ENCODE peak calls at places on chromosomes 6 and 20, in four cellular contexts. T is lung, W is GM13977, N is spleen. I is an unnamed sample.

GRCh38 chr20:5865604-5866003 is 84.7 kb downstream of the TRMT6 start:
- DNase-seq in N (no peak), W (no peak), T (no peak), I (no peak)

GRCh38 chr6:36563928-36564284 is 16.6 kb upstream of the STK38 start:
- DNase-seq in N (no peak), W (no peak), T (no peak), I (peak)

GRCh38 chr6:34288581-34288980 is 39.8 kb upstream of the SMIM29 start:
- DNase-seq in W (peak), N (no peak), T (no peak), I (no peak)

GRCh38 chr6:149060985-149061760 is 256.3 kb upstream of the TAB2 start:
- DNase-seq in W (no peak), T (no peak), N (no peak), I (no peak)

GRCh38 chr6:111804627-111805235 is 68.5 kb downstream of the FYN start:
- DNase-seq in T (no peak), W (peak), N (no peak), I (no peak)

GRCh38 chr6:118548136-118548535 is at the start of gene PLN:
- DNase-seq in T (no peak), N (no peak), W (no peak), I (no peak)

GRCh38 chr6:37583261-37583660 is 83.6 kb upstream of the CCDC167 start:
- DNase-seq in W (no peak), T (no peak), N (peak), I (peak)

GRCh38 chr6:136646377-136646776 is 96.2 kb upstream of the MAP7 start:
- DNase-seq in W (no peak), N (no peak), T (no peak), I (no peak)

GRCh38 chr6:82178759-82179112 is 68.8 kb downstream of the IBTK start:
- DNase-seq in N (no peak), W (no peak), T (no peak), I (no peak)

GRCh38 chr6:121645100-121645745 is 209.8 kb downstream of the GJA1 start:
- DNase-seq in W (no peak), N (no peak), T (no peak), I (no peak)

GRCh38 chr6:2749972-2750600 is 636 bp downstream of the MYLK4 start:
- DNase-seq in W (peak), T (peak), N (peak), I (no peak)

GRCh38 chr6:136738178-136739057 is 53.9 kb downstream of the MAP3K5 start:
- DNase-seq in N (no peak), T (no peak), W (no peak), I (no peak)

GRCh38 chr6:128062882-128063603 is 162.2 kb upstream of the THEMIS start:
- DNase-seq in N (no peak), T (no peak), W (no peak), I (no peak)

GRCh38 chr6:140052757-140053729 is 678.6 kb upstream of the CITED2 start:
- DNase-seq in T (no peak), W (peak), N (no peak), I (no peak)

GRCh38 chr6:14757014-14757413 is 488.9 kb upstream of the JARID2 start:
- DNase-seq in T (no peak), W (no peak), N (no peak), I (no peak)

GRCh38 chr6:163281661-163282060 is 132.9 kb upstream of the QKI start:
- DNase-seq in N (no peak), T (no peak), W (no peak), I (no peak)

GRCh38 chr6:40328988-40329545 is 258.1 kb downstream of the LRFN2 start:
- DNase-seq in W (no peak), N (no peak), T (no peak), I (no peak)

GRCh38 chr6:167683028-167683862 is 143.5 kb upstream of the AFDN start:
- DNase-seq in T (no peak), N (no peak), W (no peak), I (peak)

GRCh38 chr6:26577720-26578072 is 19.1 kb upstream of the ABT1 start:
- DNase-seq in N (peak), T (no peak), W (no peak), I (no peak)

GRCh38 chr6:16338577-16339262 is 100.3 kb downstream of the GMPR start:
- DNase-seq in W (no peak), N (no peak), T (peak), I (peak)

GRCh38 chr6:125236536-125237327 is 65.0 kb downstream of the HDDC2 start:
- DNase-seq in T (no peak), N (no peak), W (no peak), I (no peak)

GRCh38 chr6:110683236-110683635 is 132.0 kb downstream of the CDK19 start:
- DNase-seq in W (no peak), N (no peak), T (no peak), I (no peak)

GRCh38 chr6:80142586-80142985 is 36.1 kb downstream of the BCKDHB start:
- DNase-seq in T (no peak), W (no peak), N (no peak), I (no peak)

GRCh38 chr20:43824699-43825402 is 89.8 kb upstream of the TOX2 start:
- DNase-seq in N (peak), W (no peak), T (no peak), I (no peak)

GRCh38 chr20:49593441-49594142 is 25.7 kb upstream of the PTGIS start:
- DNase-seq in W (no peak), N (no peak), T (no peak), I (no peak)

DNA sequence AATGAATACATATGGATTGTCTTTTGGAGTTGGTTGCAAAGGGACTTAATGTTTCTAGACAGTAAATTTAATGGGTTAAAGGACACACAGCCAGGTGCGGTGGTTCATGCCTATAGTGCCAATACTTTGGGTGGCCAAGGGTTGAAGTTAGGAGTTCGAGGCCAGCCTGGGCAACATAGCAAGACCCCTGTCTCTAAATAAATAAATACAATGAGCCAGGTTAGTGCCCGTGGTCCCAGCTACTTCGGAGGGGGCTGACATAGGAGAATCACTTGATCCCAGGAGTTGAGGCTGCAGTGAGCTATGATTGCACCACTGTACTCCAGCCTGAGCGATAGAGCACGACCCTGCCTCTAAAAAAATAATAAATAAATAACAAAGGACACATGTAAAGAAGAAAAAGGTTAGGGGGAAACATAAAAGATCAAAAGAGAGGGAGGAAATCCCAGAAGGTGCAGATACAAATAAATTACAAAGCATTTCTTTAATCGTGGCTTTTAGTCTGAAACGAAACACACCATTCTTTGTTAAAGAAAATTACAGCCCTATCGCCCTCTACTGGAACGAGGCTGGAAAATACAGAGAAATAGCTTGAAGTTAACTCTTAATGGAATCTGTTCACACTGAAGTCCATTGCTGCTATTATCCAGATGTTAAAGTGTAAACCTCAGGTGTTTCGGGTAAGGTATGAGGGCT is 42.6 kb upstream of the SCML4 start:
- DNase-seq in T (no peak), N (no peak), W (peak), I (no peak)
- TF ChIP-seq CTCF in T (peak), N (peak), W (peak), I (peak)

GRCh38 chr6:29647927-29648642 is 8.8 kb upstream of the MOG start:
- DNase-seq in W (no peak), T (no peak), N (no peak), I (no peak)

GRCh38 chr6:29652198-29652584 is 4.7 kb upstream of the MOG start:
- DNase-seq in W (no peak), N (no peak), T (no peak), I (no peak)

GRCh38 chr6:29649701-29650673 is 6.9 kb upstream of the MOG start:
- DNase-seq in N (peak), T (peak), W (peak), I (peak)

GRCh38 chr6:29653452-29654038 is 3.3 kb upstream of the MOG start:
- DNase-seq in T (peak), W (peak), N (no peak), I (no peak)

GRCh38 chr6:29651413-29652197 is 5.3 kb upstream of the MOG start:
- DNase-seq in W (peak), N (no peak), T (no peak), I (no peak)
- TF ChIP-seq CTCF in W (peak), N (peak), T (no peak), I (peak)

GRCh38 chr20:34072778-34073177 is 39.3 kb downstream of the EIF2S2 start:
- DNase-seq in W (no peak), N (no peak), T (no peak), I (no peak)

GRCh38 chr20:34069341-34070078 is 42.5 kb downstream of the EIF2S2 start:
- DNase-seq in T (peak), W (no peak), N (no peak), I (no peak)

GRCh38 chr20:34068001-34068400 is 44.0 kb downstream of the EIF2S2 start:
- DNase-seq in W (no peak), N (no peak), T (no peak), I (no peak)

GRCh38 chr20:34072076-34072475 is 40.0 kb downstream of the EIF2S2 start:
- DNase-seq in T (no peak), N (no peak), W (no peak), I (no peak)

GRCh38 chr20:34070079-34070439 is 42.0 kb downstream of the EIF2S2 start:
- DNase-seq in N (no peak), W (no peak), T (no peak), I (no peak)
- TF ChIP-seq CTCF in N (peak), W (no peak), T (no peak), I (peak)

GRCh38 chr6:126339796-126340750 is at the start of gene CENPW:
- DNase-seq in W (peak), T (peak), N (peak), I (peak)
- TF ChIP-seq CTCF in W (no peak), T (no peak), N (no peak), I (peak)

GRCh38 chr20:10443936-10444335 is 8.8 kb downstream of the SLX4IP start:
- DNase-seq in T (no peak), N (no peak), W (no peak), I (no peak)

GRCh38 chr20:10448270-10449156 is 13.4 kb downstream of the SLX4IP start:
- DNase-seq in N (no peak), T (no peak), W (no peak), I (no peak)

GRCh38 chr20:10445758-10446157 is 10.7 kb downstream of the SLX4IP start:
- DNase-seq in N (no peak), T (no peak), W (no peak), I (no peak)

GRCh38 chr20:10449270-10449669 is 14.2 kb downstream of the SLX4IP start:
- DNase-seq in W (no peak), T (no peak), N (no peak), I (no peak)

DNA sequence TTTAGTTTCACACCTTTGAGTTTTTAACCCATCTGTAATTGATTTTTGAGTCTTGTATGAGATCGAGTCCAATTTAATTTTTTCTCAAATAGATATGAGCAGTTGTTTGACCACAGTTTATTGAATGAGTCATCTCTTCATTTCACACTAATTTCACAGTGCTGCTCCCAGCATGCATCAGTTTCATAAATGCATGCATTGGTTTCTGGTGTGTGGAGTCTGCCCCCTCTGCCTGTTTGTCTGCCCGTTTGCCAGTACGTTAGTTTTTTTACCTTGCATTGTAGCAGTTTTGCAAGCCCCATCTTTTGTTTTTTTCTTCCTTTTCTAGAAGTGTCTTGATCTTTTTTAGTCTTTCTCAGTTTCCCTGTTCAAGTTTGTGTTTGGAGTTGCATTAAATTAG is 11.9 kb downstream of the SLX4IP start:
- DNase-seq in T (no peak), N (no peak), W (peak), I (no peak)
- TF ChIP-seq CTCF in T (no peak), N (no peak), W (peak), I (peak)

I was measured in chondrocyte.